ENCODE peak calls at places on chromosomes 16 and 17, in eight cellular contexts. X, Y, K, A, D, U, E and Q are unnamed samples.

GRCh38 chr16:58832496-58832895 is 98.4 kb upstream of the GOT2 start:
- DNase-seq in X (no peak), Y (no peak), K (no peak), A (no peak), D (no peak), U (peak; percentile 43), E (no peak), Q (no peak)

GRCh38 chr16:84827131-84827574 is 7.4 kb downstream of the CRISPLD2 start:
- DNase-seq in X (peak; percentile 52), Y (no peak), K (no peak), A (no peak), D (no peak), U (no peak), E (no peak), Q (no peak)

GRCh38 chr17:49814781-49815496 is 26.5 kb downstream of the KAT7 start:
- DNase-seq in X (no peak), Y (peak; percentile 70), K (no peak), A (no peak), D (no peak), U (peak; percentile 72), E (no peak), Q (no peak)

GRCh38 chr17:73203788-73204479 is 11.1 kb downstream of the COG1 start:
- DNase-seq in X (no peak), Y (no peak), K (no peak), A (no peak), D (no peak), U (no peak), E (peak; percentile 12), Q (no peak)

GRCh38 chr17:65154770-65155589 is 17.8 kb downstream of the RGS9 start:
- DNase-seq in X (peak; percentile 72), Y (no peak), K (no peak), A (no peak), D (no peak), U (no peak), E (no peak), Q (no peak)

GRCh38 chr17:48571826-48572417 is 6.2 kb downstream of the HOXB4 start:
- DNase-seq in X (no peak), Y (no peak), K (no peak), A (no peak), D (no peak), U (no peak), E (no peak), Q (no peak)

GRCh38 chr16:65065031-65065430 is 56.8 kb downstream of the CDH11 start:
- DNase-seq in X (no peak), Y (no peak), K (no peak), A (no peak), D (no peak), U (no peak), E (no peak), Q (no peak)

GRCh38 chr16:62079236-62079635 is 43.0 kb upstream of the CDH8 start:
- DNase-seq in X (peak; percentile 0), Y (no peak), K (no peak), A (no peak), D (no peak), U (peak; percentile 65), E (no peak), Q (no peak)

GRCh38 chr17:12062249-12062648 is 41.6 kb downstream of the MAP2K4 start:
- DNase-seq in X (no peak), Y (no peak), K (no peak), A (no peak), D (no peak), U (no peak), E (no peak), Q (no peak)